ENCODE peak calls at places on chromosomes 16 and 17, in seven cellular contexts. L is NB4, P is ascending aorta, E is spleen, R is progenitor cell of endocrine pancreas, G is osteoblast, N is mammary epithelial cell. Z is an unnamed sample.

GRCh38 chr17:19384723-19385391 is 2.1 kb downstream of the MFAP4 start:
- DNase-seq in L (peak; percentile 67), P (peak; percentile 59), E (peak; percentile 77), R (no peak), G (peak; percentile 83), N (no peak), Z (no peak)

GRCh38 chr17:40793800-40794199 is 6.0 kb downstream of the KRT28 start:
- DNase-seq in L (no peak), P (no peak), E (no peak), R (no peak), G (no peak), N (no peak), Z (no peak)

GRCh38 chr17:78142113-78142861 is 3.9 kb upstream of the C17orf99 start:
- DNase-seq in L (no peak), P (no peak), E (no peak), R (no peak), G (peak; percentile 81), N (peak; percentile 99), Z (no peak)

GRCh38 chr17:82225368-82226029 is 3.3 kb upstream of the SLC16A3 start:
- DNase-seq in L (no peak), P (no peak), E (peak; percentile 77), R (no peak), G (peak; percentile 91), N (no peak), Z (no peak)

GRCh38 chr16:19210175-19210924 is 42.3 kb downstream of the SYT17 start:
- DNase-seq in L (peak; percentile 11), P (no peak), E (no peak), R (no peak), G (no peak), N (no peak), Z (no peak)

GRCh38 chr17:57021226-57021940 is 43.5 kb downstream of the SCPEP1 start:
- DNase-seq in L (no peak), P (no peak), E (no peak), R (no peak), G (no peak), N (peak; percentile 23), Z (no peak)

GRCh38 chr17:32227910-32228309 is 37.7 kb upstream of the RHBDL3 start:
- DNase-seq in L (no peak), P (no peak), E (no peak), R (no peak), G (no peak), N (no peak), Z (no peak)

GRCh38 chr17:8109669-8110455 is 8.5 kb downstream of the ALOXE3 start:
- DNase-seq in L (peak; percentile 29), P (no peak), E (peak; percentile 94), R (peak; percentile 84), G (peak; percentile 60), N (peak; percentile 38), Z (no peak)

GRCh38 chr16:58866935-58867334 is 132.8 kb upstream of the GOT2 start:
- DNase-seq in L (no peak), P (no peak), E (no peak), R (no peak), G (no peak), N (no peak), Z (no peak)

GRCh38 chr17:83086197-83086880 is 6.9 kb downstream of the METRNL start:
- DNase-seq in L (no peak), P (no peak), E (no peak), R (no peak), G (no peak), N (no peak), Z (no peak)

GRCh38 chr17:8494506-8495111 is 58.9 kb downstream of the NDEL1 start:
- DNase-seq in L (no peak), P (no peak), E (no peak), R (no peak), G (no peak), N (no peak), Z (no peak)

GRCh38 chr16:82824408-82824807 is 197.6 kb downstream of the CDH13 start:
- DNase-seq in L (no peak), P (no peak), E (no peak), R (no peak), G (no peak), N (peak; percentile 3), Z (no peak)

GRCh38 chr17:64180674-64181073 is 50.7 kb upstream of the ERN1 start:
- DNase-seq in L (peak; percentile 88), P (no peak), E (no peak), R (no peak), G (no peak), N (no peak), Z (no peak)

GRCh38 chr16:4461250-4462085 is 13.0 kb downstream of the NMRAL1 start:
- DNase-seq in L (peak; percentile 20), P (no peak), E (no peak), R (no peak), G (no peak), N (no peak), Z (no peak)

GRCh38 chr17:57554826-57555635 is 190.1 kb downstream of the CCDC182 start:
- DNase-seq in L (no peak), P (no peak), E (no peak), R (no peak), G (peak; percentile 32), N (no peak), Z (no peak)

GRCh38 chr17:50035421-50035879 is 20.5 kb upstream of the ITGA3 start:
- DNase-seq in L (no peak), P (no peak), E (no peak), R (no peak), G (no peak), N (no peak), Z (no peak)

GRCh38 chr17:4178651-4179050 is 35.7 kb downstream of the CYB5D2 start:
- DNase-seq in L (no peak), P (no peak), E (no peak), R (no peak), G (peak; percentile 29), N (no peak), Z (no peak)

GRCh38 chr16:72787519-72788268 is 260.2 kb downstream of the ZFHX3 start:
- DNase-seq in L (peak; percentile 96), P (peak; percentile 65), E (peak; percentile 90), R (peak; percentile 43), G (peak; percentile 99), N (peak; percentile 82), Z (peak; percentile 89)
- TF ChIP-seq CTCF in L (no peak), P (no peak), E (no peak), R (no peak), G (no peak), N (no peak), Z (no peak)

GRCh38 chr16:15866451-15866850 is 9.6 kb upstream of the MYH11 start:
- DNase-seq in L (no peak), P (no peak), E (no peak), R (no peak), G (no peak), N (peak; percentile 69), Z (no peak)
- TF ChIP-seq CTCF in L (no peak), P (no peak), E (no peak), R (no peak), G (no peak), N (no peak), Z (no peak)

GRCh38 chr17:18087610-18088491 is at the start of gene DRG2:
- DNase-seq in L (peak; percentile 96), P (peak; percentile 40), E (peak; percentile 95), R (peak; percentile 91), G (peak; percentile 99), N (peak; percentile 87), Z (peak; percentile 97)
- TF ChIP-seq CTCF in L (no peak), P (no peak), E (peak; percentile 14), R (peak; percentile 16), G (no peak), N (no peak), Z (peak; percentile 14)

DNA sequence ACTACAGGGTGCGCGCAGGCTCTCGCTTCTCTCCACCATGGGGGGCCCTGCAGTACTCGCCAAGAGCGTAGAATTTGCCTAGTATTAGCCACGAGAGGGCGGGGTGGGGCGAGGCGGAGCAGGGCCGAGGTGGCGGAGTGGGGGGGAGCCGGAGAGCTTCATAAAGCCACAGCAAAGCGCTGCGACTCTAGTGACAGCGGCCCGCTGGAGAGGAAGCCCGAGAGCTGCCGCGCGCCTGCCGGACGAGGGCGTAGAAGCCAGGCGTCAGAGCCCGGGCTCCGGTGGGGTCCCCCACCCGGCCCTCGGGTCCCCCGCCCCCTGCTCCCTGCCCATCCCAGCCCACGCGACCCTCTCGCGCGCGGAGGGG is at the start of gene TBX21:
- DNase-seq in L (peak; percentile 88), P (peak; percentile 25), E (peak; percentile 97), R (peak; percentile 56), G (peak; percentile 87), N (no peak), Z (no peak)
- TF ChIP-seq CTCF in L (peak; percentile 26), P (no peak), E (peak; percentile 74), R (peak; percentile 34), G (no peak), N (no peak), Z (peak; percentile 33)

DNA sequence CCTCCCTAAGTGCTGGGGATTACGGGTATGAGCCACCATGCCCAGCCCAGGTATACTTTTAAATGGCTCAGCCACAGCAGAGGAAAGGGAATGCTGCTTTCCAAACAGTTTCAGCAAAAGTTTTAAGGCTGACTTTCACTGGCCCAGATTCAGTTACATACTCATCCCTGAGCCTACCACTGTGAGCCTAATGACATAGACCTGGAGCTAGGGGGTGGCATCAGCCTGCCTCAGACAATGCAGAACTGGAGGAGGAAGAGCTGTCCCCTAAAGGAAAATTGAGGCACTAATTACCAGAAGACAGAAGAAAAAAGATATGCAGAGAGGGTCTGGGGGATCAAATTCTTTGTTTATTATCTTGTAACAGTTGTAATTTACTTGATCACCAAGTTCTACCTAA is 43.9 kb downstream of the HS3ST4 start:
- DNase-seq in L (no peak), P (no peak), E (no peak), R (no peak), G (no peak), N (no peak), Z (no peak)
- TF ChIP-seq CTCF in L (no peak), P (no peak), E (no peak), R (no peak), G (no peak), N (no peak), Z (no peak)

DNA sequence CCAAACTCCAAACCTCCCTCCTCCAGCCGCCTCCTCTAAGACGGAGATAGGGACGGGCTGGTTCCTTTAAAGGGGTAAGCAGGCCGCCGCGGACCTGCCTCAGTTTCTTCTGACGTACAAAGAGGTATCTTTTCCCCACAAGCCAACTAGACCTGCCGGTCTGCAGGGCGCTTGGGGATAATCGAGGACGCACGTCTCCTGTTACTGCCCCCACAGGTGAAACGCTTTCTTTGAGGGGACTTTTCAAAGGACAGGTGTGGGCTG is 25.1 kb upstream of the RFFL start:
- DNase-seq in L (no peak), P (no peak), E (no peak), R (no peak), G (no peak), N (no peak), Z (no peak)
- TF ChIP-seq CTCF in L (no peak), P (no peak), E (no peak), R (peak; percentile 35), G (no peak), N (no peak), Z (no peak)

Z was measured in osteocyte.